ENCODE peak calls at places on chromosomes 6 and 20, in five cellular contexts. A is HCT116, X is nephron progenitor cell, U is T-helper 9 cell, I is AG09319. M is an unnamed sample.
A peak's percentile ranks its signal among the peaks of the same experiment; 100 is the strongest.

GRCh38 chr6:111269401-111269970 is 182.2 kb downstream of the SLC16A10 start:
- DNase-seq in A (no peak), X (no peak), U (no peak), I (no peak), M (no peak)

GRCh38 chr6:69005194-69005593 is 370.1 kb downstream of the ADGRB3 start:
- DNase-seq in A (no peak), X (no peak), U (no peak), I (no peak), M (no peak)

GRCh38 chr6:4413073-4413472 is 277.7 kb upstream of the ECI2 start:
- DNase-seq in A (no peak), X (no peak), U (no peak), I (no peak), M (peak; percentile 81)

GRCh38 chr6:11139051-11139960 is 27.8 kb upstream of the ERVFRD-1 start:
- DNase-seq in A (no peak), X (no peak), U (no peak), I (no peak), M (no peak)

GRCh38 chr6:57013501-57013900 is 33.0 kb upstream of the KIAA1586 start:
- DNase-seq in A (no peak), X (no peak), U (no peak), I (peak; percentile 82), M (peak; percentile 85)

GRCh38 chr6:142421285-142422202 is 119.7 kb downstream of the ADGRG6 start:
- DNase-seq in A (no peak), X (no peak), U (no peak), I (no peak), M (peak; percentile 64)

GRCh38 chr6:31778999-31779885 is 2.1 kb upstream of the VWA7 start:
- DNase-seq in A (no peak), X (no peak), U (no peak), I (no peak), M (no peak)

GRCh38 chr20:37681384-37681977 is 12.3 kb upstream of the CTNNBL1 start:
- DNase-seq in A (no peak), X (peak; percentile 28), U (no peak), I (no peak), M (no peak)

GRCh38 chr6:143037470-143037869 is 23.2 kb upstream of the AIG1 start:
- DNase-seq in A (no peak), X (no peak), U (no peak), I (no peak), M (no peak)

GRCh38 chr6:43800746-43801488 is 30.9 kb downstream of the VEGFA start:
- DNase-seq in A (no peak), X (no peak), U (no peak), I (no peak), M (no peak)

GRCh38 chr20:8764289-8764962 is 304.5 kb upstream of the PLCB4 start:
- DNase-seq in A (no peak), X (no peak), U (no peak), I (no peak), M (peak; percentile 35)

GRCh38 chr6:136012198-136012884 is 160.8 kb downstream of the PDE7B start:
- DNase-seq in A (no peak), X (no peak), U (no peak), I (no peak), M (no peak)

GRCh38 chr20:63594043-63594561 is 20.1 kb upstream of the HELZ2 start:
- DNase-seq in A (no peak), X (no peak), U (no peak), I (peak; percentile 27), M (peak; percentile 88)

GRCh38 chr6:24940311-24940917 is 4.7 kb upstream of the RIPOR2 start:
- DNase-seq in A (no peak), X (no peak), U (no peak), I (no peak), M (no peak)

GRCh38 chr20:12570371-12570770 is 438.4 kb upstream of the SPTLC3 start:
- DNase-seq in A (no peak), X (peak; percentile 34), U (no peak), I (no peak), M (no peak)

GRCh38 chr6:157323924-157324276 is 581 bp upstream of the TMEM242 start:
- DNase-seq in A (peak; percentile 45), X (peak; percentile 74), U (peak; percentile 10), I (peak; percentile 34), M (peak; percentile 43)

M was measured in GM04504.